ENCODE peak calls at places on chromosomes 13 and 19, in eight cellular contexts. I is HL-60, K is fibroblast of the aortic adventitia, R is GM10248, A is coronary artery, U is left ventricle myocardium inferior, X is H9, D is Peyer's patch. Y is an unnamed sample.

GRCh38 chr19:2494447-2495129 is 18.7 kb downstream of the GADD45B start:
- DNase-seq in U (peak), D (peak), K (peak), X (no peak), A (peak), R (peak), I (peak), Y (peak)

GRCh38 chr13:51980918-51981317 is 30.3 kb downstream of the ATP7B start:
- DNase-seq in R (no peak), A (no peak), X (no peak), K (no peak), U (no peak), I (no peak), D (no peak), Y (no peak)

GRCh38 chr13:22703601-22704209 is 477.1 kb upstream of the SGCG start:
- DNase-seq in U (no peak), A (no peak), I (no peak), K (no peak), X (no peak), D (no peak), R (no peak), Y (no peak)

GRCh38 chr19:40744554-40745401 is 5.5 kb downstream of the ACTMAP start:
- DNase-seq in K (no peak), I (no peak), D (no peak), U (no peak), X (peak), A (no peak), R (peak), Y (no peak)

GRCh38 chr19:2962018-2962670 is 15.2 kb upstream of the TLE6 start:
- DNase-seq in K (peak), A (no peak), R (peak), X (peak), I (no peak), D (no peak), U (no peak), Y (peak)

GRCh38 chr19:45254044-45254531 is 3.0 kb downstream of the MARK4 start:
- DNase-seq in K (no peak), U (no peak), I (no peak), D (no peak), R (no peak), X (no peak), A (no peak), Y (no peak)

GRCh38 chr13:111114362-111115050 is 604 bp upstream of the ARHGEF7 start:
- DNase-seq in I (peak), D (no peak), K (peak), A (peak), R (peak), X (peak), U (peak), Y (peak)

GRCh38 chr19:19672816-19673215 is 4.2 kb downstream of the ZNF101 start:
- DNase-seq in X (no peak), I (no peak), A (no peak), R (no peak), U (no peak), D (no peak), K (no peak), Y (no peak)

GRCh38 chr13:77028202-77028601 is 1.2 kb upstream of the FBXL3 start:
- DNase-seq in R (no peak), U (no peak), D (no peak), A (no peak), K (peak), I (no peak), X (no peak), Y (peak)

GRCh38 chr19:18762125-18763023 is 28.7 kb downstream of the COMP start:
- DNase-seq in U (peak), K (peak), D (peak), A (no peak), R (no peak), I (no peak), X (no peak), Y (peak)

GRCh38 chr19:52527954-52528326 is 472 bp downstream of the ZNF808 start:
- DNase-seq in U (no peak), A (no peak), R (no peak), I (no peak), D (no peak), X (peak), K (no peak), Y (no peak)

GRCh38 chr13:39578821-39579291 is 24.1 kb downstream of the LHFPL6 start:
- DNase-seq in K (peak), A (no peak), U (no peak), R (no peak), X (no peak), D (no peak), I (no peak), Y (no peak)

GRCh38 chr13:27442071-27442647 is 8.2 kb downstream of the MTIF3 start:
- DNase-seq in I (no peak), K (no peak), D (peak), U (no peak), X (no peak), R (no peak), A (no peak), Y (no peak)

GRCh38 chr19:53158119-53158656 is 665 bp downstream of the ZNF347 start:
- DNase-seq in X (peak), D (peak), K (peak), A (peak), I (no peak), U (peak), R (peak), Y (peak)

GRCh38 chr13:49099513-49099877 is 120.6 kb upstream of the MLNR start:
- DNase-seq in A (no peak), K (no peak), R (no peak), D (no peak), I (no peak), X (no peak), U (no peak), Y (no peak)

GRCh38 chr13:21010621-21011020 is 50.8 kb downstream of the LATS2 start:
- DNase-seq in A (peak), U (no peak), K (peak), I (no peak), D (no peak), X (peak), R (no peak), Y (no peak)

GRCh38 chr19:6519289-6519688 is 11.5 kb upstream of the TNFSF9 start:
- DNase-seq in I (no peak), A (no peak), U (no peak), X (no peak), R (no peak), K (peak), D (no peak), Y (no peak)

GRCh38 chr13:65473199-65473598 is 1756.9 kb downstream of the PCDH9 start:
- DNase-seq in D (no peak), X (no peak), A (no peak), R (no peak), U (no peak), K (no peak), I (no peak), Y (no peak)

GRCh38 chr19:7921955-7922840 is 2.1 kb downstream of the SNAPC2 start:
- DNase-seq in A (no peak), U (no peak), D (no peak), K (no peak), R (no peak), X (no peak), I (no peak), Y (no peak)

GRCh38 chr13:107203146-107203847 is 635.4 kb upstream of the ARGLU1 start:
- DNase-seq in D (no peak), U (no peak), A (no peak), X (peak), R (peak), K (peak), I (no peak), Y (no peak)

GRCh38 chr13:42745655-42746054 is 35.7 kb upstream of the FAM216B start:
- DNase-seq in X (no peak), A (no peak), K (no peak), U (no peak), I (no peak), R (no peak), D (no peak), Y (no peak)

GRCh38 chr19:15248648-15249559 is 16.7 kb upstream of the EPHX3 start:
- DNase-seq in D (peak), A (peak), U (peak), R (no peak), I (no peak), X (no peak), K (peak), Y (peak)

GRCh38 chr13:100535401-100536135 is 53.0 kb downstream of the GGACT start:
- DNase-seq in X (no peak), K (peak), R (no peak), I (no peak), D (no peak), A (peak), U (no peak), Y (peak)

GRCh38 chr19:4722671-4723464 is 774 bp downstream of the DPP9 start:
- DNase-seq in D (peak), K (peak), U (no peak), A (peak), I (no peak), X (no peak), R (peak), Y (peak)

GRCh38 chr19:46082728-46083050 is 41.8 kb downstream of the IGFL3 start:
- DNase-seq in R (no peak), U (no peak), X (no peak), K (no peak), I (no peak), D (no peak), A (no peak), Y (no peak)

GRCh38 chr19:977058-977464 is 7.1 kb upstream of the WDR18 start:
- DNase-seq in U (no peak), R (no peak), K (no peak), D (no peak), X (no peak), I (no peak), A (no peak), Y (no peak)

GRCh38 chr19:6744381-6745288 is 5.2 kb downstream of the TRIP10 start:
- DNase-seq in D (peak), A (peak), R (no peak), X (no peak), I (no peak), K (peak), U (peak), Y (peak)

GRCh38 chr13:32501058-32501457 is 37.5 kb downstream of the N4BP2L2 start:
- DNase-seq in A (no peak), I (no peak), X (no peak), K (no peak), R (no peak), U (no peak), D (no peak), Y (no peak)

GRCh38 chr19:2150794-2151338 is 500 bp downstream of the AP3D1 start:
- DNase-seq in X (no peak), K (peak), R (no peak), U (no peak), I (no peak), D (no peak), A (no peak), Y (no peak)

GRCh38 chr19:2270157-2270571 is 11.8 kb downstream of the PEAK3 start:
- DNase-seq in R (no peak), K (no peak), U (peak), I (no peak), X (no peak), A (no peak), D (peak), Y (peak)

GRCh38 chr13:46667687-46668281 is 114.8 kb downstream of the LRCH1 start:
- DNase-seq in I (no peak), U (no peak), D (no peak), A (no peak), X (no peak), K (peak), R (peak), Y (no peak)

GRCh38 chr19:56814656-56815055 is 25.9 kb downstream of the PEG3 start:
- DNase-seq in A (no peak), K (no peak), U (no peak), D (no peak), I (no peak), X (no peak), R (no peak), Y (no peak)

GRCh38 chr19:12648088-12648487 is 18.5 kb downstream of the MAN2B1 start:
- DNase-seq in D (no peak), R (no peak), A (no peak), X (peak), I (no peak), U (no peak), K (no peak), Y (no peak)

GRCh38 chr19:18401580-18402112 is 4.2 kb upstream of the LRRC25 start:
- DNase-seq in I (peak), D (no peak), X (no peak), U (peak), K (peak), R (peak), A (peak), Y (peak)

GRCh38 chr13:43246382-43246781 is 223.0 kb downstream of the DNAJC15 start:
- DNase-seq in K (no peak), X (no peak), U (no peak), D (no peak), I (no peak), R (no peak), A (no peak), Y (no peak)

GRCh38 chr19:47228168-47228936 is 2.6 kb downstream of the BBC3 start:
- DNase-seq in D (peak), U (peak), A (no peak), K (peak), I (no peak), R (no peak), X (peak), Y (peak)

GRCh38 chr19:38685666-38686529 is 38.4 kb downstream of the ACTN4 start:
- DNase-seq in D (no peak), X (peak), A (no peak), I (no peak), K (peak), U (no peak), R (no peak), Y (no peak)
- TF ChIP-seq CTCF in D (peak), X (peak), A (no peak), I (no peak), K (peak), U (peak), R (no peak), Y (peak)

DNA sequence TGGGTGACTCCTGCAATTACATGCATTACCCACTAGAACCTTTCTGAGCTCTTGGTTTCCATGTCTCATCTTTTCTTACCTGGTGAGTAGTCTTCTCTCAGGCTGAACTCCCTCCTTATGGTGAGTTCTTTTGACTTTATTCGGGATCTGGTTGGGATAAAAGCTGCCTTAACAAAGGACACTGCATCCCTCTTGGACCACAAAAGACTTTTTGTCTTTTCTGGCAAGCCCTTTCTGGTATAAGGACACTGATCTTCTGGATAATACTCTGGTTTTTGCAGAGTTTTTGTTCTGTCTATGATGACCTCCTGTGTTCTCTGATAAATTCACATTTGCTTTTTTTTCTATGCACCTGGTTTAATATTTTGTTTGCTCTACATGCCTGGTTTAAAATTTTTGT is 66.7 kb downstream of the SLITRK1 start:
- DNase-seq in X (no peak), I (no peak), R (no peak), D (no peak), U (no peak), A (no peak), K (no peak), Y (no peak)
- TF ChIP-seq CTCF in X (no peak), I (no peak), R (no peak), D (no peak), U (no peak), A (no peak), K (no peak), Y (no peak)

DNA sequence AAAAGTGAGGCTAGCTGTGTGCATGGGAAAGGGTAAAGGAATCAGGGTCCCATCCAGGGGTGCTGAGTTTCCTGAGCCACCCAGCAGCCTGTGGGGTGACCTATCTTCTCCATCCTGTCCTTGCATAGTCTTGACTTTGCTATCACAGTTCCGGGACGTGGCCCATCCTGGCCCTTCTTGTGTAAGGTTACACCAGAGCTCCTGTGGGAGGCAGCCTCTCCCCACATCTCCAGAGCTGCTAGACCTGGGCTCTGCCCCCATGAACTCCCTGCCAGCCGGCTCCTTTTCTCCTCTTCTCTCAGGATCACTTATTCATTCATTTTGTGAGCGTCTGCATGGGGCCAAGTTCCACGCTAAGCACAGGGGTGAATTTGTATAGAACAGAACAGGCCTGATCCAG is 238.9 kb downstream of the TSHZ3 start:
- DNase-seq in U (no peak), I (no peak), A (no peak), D (no peak), K (peak), X (peak), R (no peak), Y (peak)
- TF ChIP-seq CTCF in U (peak), I (no peak), A (no peak), D (no peak), K (peak), X (peak), R (no peak), Y (no peak)

DNA sequence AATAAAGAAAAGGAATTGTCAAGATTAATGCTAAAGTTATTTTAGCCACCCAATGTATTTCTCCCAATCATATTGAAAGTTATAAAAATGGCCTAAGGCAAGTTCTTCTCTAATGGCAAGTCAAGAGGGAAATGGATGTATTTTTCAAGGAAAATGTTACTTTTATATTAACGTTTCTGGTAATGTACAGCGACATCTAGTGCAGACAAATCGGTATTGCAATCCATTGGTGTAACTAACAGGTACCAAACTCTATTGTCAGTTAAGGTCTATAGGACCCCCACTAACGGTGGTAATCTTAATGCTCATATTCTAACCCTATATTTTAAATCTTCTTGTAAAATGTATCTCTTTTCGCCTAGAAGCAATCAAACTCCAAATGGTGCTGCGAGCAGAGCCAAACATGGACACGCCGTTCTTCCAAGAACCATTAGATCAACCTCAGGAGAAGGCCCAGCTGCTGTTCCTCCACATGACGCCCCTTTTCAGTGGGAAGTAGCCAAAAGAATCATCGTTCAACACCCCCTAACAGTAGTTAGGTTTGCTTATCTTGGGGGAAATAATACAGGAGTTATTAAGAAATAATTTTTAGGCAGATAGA is 98.5 kb upstream of the PABPC3 start:
- DNase-seq in X (no peak), A (no peak), I (no peak), U (no peak), R (peak), K (peak), D (no peak), Y (no peak)
- TF ChIP-seq CTCF in X (peak), A (peak), I (peak), U (peak), R (peak), K (peak), D (peak), Y (peak)

GRCh38 chr13:50524540-50524939 is 319.0 kb downstream of the DLEU7 start:
- DNase-seq in K (no peak), I (no peak), A (no peak), X (no peak), D (no peak), R (no peak), U (no peak), Y (no peak)

GRCh38 chr13:50529154-50529882 is 314.2 kb downstream of the DLEU7 start:
- DNase-seq in I (no peak), X (peak), D (peak), U (peak), A (peak), R (no peak), K (peak), Y (peak)

GRCh38 chr13:50523307-50523706 is 320.2 kb downstream of the DLEU7 start:
- DNase-seq in A (no peak), D (no peak), U (no peak), R (no peak), X (no peak), K (no peak), I (no peak), Y (no peak)

GRCh38 chr13:50527612-50528509 is 315.6 kb downstream of the DLEU7 start:
- DNase-seq in R (no peak), X (no peak), I (no peak), D (no peak), K (no peak), A (no peak), U (no peak), Y (no peak)

GRCh38 chr13:50526771-50527567 is 316.5 kb downstream of the DLEU7 start:
- DNase-seq in K (no peak), I (no peak), X (no peak), D (no peak), U (no peak), R (no peak), A (no peak), Y (no peak)
- TF ChIP-seq CTCF in K (no peak), I (no peak), X (no peak), D (no peak), U (no peak), R (no peak), A (no peak), Y (no peak)

GRCh38 chr19:50257141-50257540 is 53.7 kb downstream of the MYH14 start:
- DNase-seq in R (no peak), X (no peak), I (no peak), D (no peak), K (no peak), U (no peak), A (no peak), Y (no peak)

GRCh38 chr19:50258918-50259372 is 55.5 kb downstream of the MYH14 start:
- DNase-seq in A (no peak), X (peak), I (no peak), D (no peak), R (no peak), K (no peak), U (no peak), Y (no peak)

GRCh38 chr19:50252111-50252886 is 48.9 kb downstream of the MYH14 start:
- DNase-seq in K (no peak), R (peak), A (no peak), D (no peak), X (peak), U (no peak), I (peak), Y (no peak)

GRCh38 chr19:50252887-50253268 is 49.5 kb downstream of the MYH14 start:
- DNase-seq in A (no peak), K (no peak), U (no peak), R (no peak), X (no peak), I (no peak), D (no peak), Y (no peak)

GRCh38 chr19:50255115-50255514 is 51.7 kb downstream of the MYH14 start:
- DNase-seq in K (no peak), X (no peak), U (no peak), A (no peak), R (no peak), I (no peak), D (no peak), Y (no peak)
- TF ChIP-seq CTCF in K (no peak), X (peak), U (no peak), A (no peak), R (no peak), I (no peak), D (no peak), Y (no peak)

Y was measured in tibial artery.